ENCODE peak calls at places on chromosomes 2 and 18, in six cellular contexts. E is esophagus squamous epithelium, N is tibial nerve, J is DND-41, K is A549, C is colonic mucosa. G is an unnamed sample.

GRCh38 chr2:15260196-15260595 is 300.9 kb downstream of the NBAS start:
- DNase-seq in E (no peak), J (no peak), N (no peak), C (no peak), K (no peak), G (no peak)

GRCh38 chr2:69567157-69567908 is 76.2 kb downstream of the AAK1 start:
- DNase-seq in N (no peak), J (no peak), C (no peak), K (peak; percentile 18), E (no peak), G (no peak)

GRCh38 chr2:205721057-205721767 is 38.9 kb downstream of the NRP2 start:
- DNase-seq in C (no peak), E (no peak), J (no peak), N (no peak), K (no peak), G (no peak)

GRCh38 chr2:160993543-160994090 is 166.6 kb upstream of the TANK start:
- DNase-seq in N (no peak), C (no peak), E (no peak), J (no peak), K (no peak), G (peak; percentile 16)

GRCh38 chr2:130807659-130808385 is 28.9 kb upstream of the ARHGEF4 start:
- DNase-seq in C (peak; percentile 73), E (no peak), K (no peak), N (no peak), J (no peak), G (no peak)

GRCh38 chr2:95076705-95077520 is 44.7 kb downstream of the MRPS5 start:
- DNase-seq in C (peak; percentile 92), E (no peak), N (peak; percentile 76), K (peak; percentile 79), J (peak; percentile 93), G (peak; percentile 74)

GRCh38 chr2:202871161-202872141 is at the start of gene ICA1L:
- DNase-seq in E (no peak), K (peak; percentile 26), C (peak; percentile 59), N (peak; percentile 38), J (peak; percentile 64), G (peak; percentile 76)

GRCh38 chr2:241559489-241560180 is 1.1 kb downstream of the BOK start:
- DNase-seq in K (peak; percentile 33), N (no peak), C (peak; percentile 41), E (no peak), J (no peak), G (no peak)

GRCh38 chr2:151707857-151708256 is 26.4 kb downstream of the NEB start:
- DNase-seq in N (no peak), J (no peak), K (no peak), C (no peak), E (no peak), G (no peak)

GRCh38 chr2:120673571-120674061 is 62.1 kb upstream of the GLI2 start:
- DNase-seq in N (no peak), J (no peak), K (no peak), C (no peak), E (no peak), G (no peak)

GRCh38 chr2:4053769-4054493 is 350.6 kb downstream of the DCDC2C start:
- DNase-seq in C (no peak), E (no peak), K (no peak), N (peak; percentile 6), J (no peak), G (no peak)

GRCh38 chr2:17799301-17800126 is 16.7 kb upstream of the MSGN1 start:
- DNase-seq in N (no peak), K (no peak), C (no peak), J (no peak), E (no peak), G (no peak)

GRCh38 chr2:26989156-26989555 is 18.7 kb downstream of the MAPRE3 start:
- DNase-seq in E (no peak), N (no peak), K (no peak), J (no peak), C (no peak), G (no peak)

GRCh38 chr2:12998701-12999100 is 282.0 kb downstream of the TRIB2 start:
- DNase-seq in C (no peak), N (no peak), K (no peak), E (no peak), J (no peak), G (no peak)

GRCh38 chr2:112482309-112483046 is 522 bp downstream of the TTL start:
- DNase-seq in E (no peak), J (peak; percentile 54), N (no peak), C (peak; percentile 40), K (peak; percentile 64), G (peak; percentile 17)

GRCh38 chr2:216932806-216933579 is 73.1 kb upstream of the TNP1 start:
- DNase-seq in J (no peak), C (no peak), N (no peak), K (no peak), E (no peak), G (no peak)

GRCh38 chr18:33821503-33821902 is 243.5 kb downstream of the ASXL3 start:
- DNase-seq in E (no peak), C (no peak), N (no peak), J (no peak), K (no peak), G (no peak)

GRCh38 chr2:197090713-197091367 is 164.3 kb upstream of the PGAP1 start:
- DNase-seq in J (no peak), E (no peak), N (no peak), K (no peak), C (no peak), G (no peak)

GRCh38 chr2:140880573-140880972 is 1250.2 kb downstream of the LRP1B start:
- DNase-seq in N (no peak), E (no peak), C (no peak), K (no peak), J (no peak), G (no peak)

GRCh38 chr2:189570565-189570964 is 10.0 kb downstream of the SLC40A1 start:
- DNase-seq in J (no peak), C (no peak), K (no peak), E (no peak), N (no peak), G (no peak)

GRCh38 chr2:240644171-240644651 is 18.9 kb downstream of the GPR35 start:
- DNase-seq in N (no peak), J (no peak), C (no peak), E (no peak), K (no peak), G (no peak)

GRCh38 chr2:241129086-241129871 is 20.0 kb downstream of the PASK start:
- DNase-seq in C (no peak), N (no peak), E (no peak), J (no peak), K (no peak), G (no peak)

GRCh38 chr18:11689031-11689971 is at the start of gene GNAL:
- DNase-seq in J (no peak), E (no peak), K (peak; percentile 54), N (peak; percentile 69), C (peak; percentile 76), G (peak; percentile 75)

GRCh38 chr2:153043385-153043784 is 325.0 kb downstream of the ARL6IP6 start:
- DNase-seq in E (no peak), N (no peak), C (no peak), K (no peak), J (no peak), G (no peak)

GRCh38 chr2:135742307-135742838 is 718 bp downstream of the UBXN4 start:
- DNase-seq in K (peak; percentile 21), N (peak; percentile 32), E (no peak), J (peak; percentile 44), C (peak; percentile 43), G (peak; percentile 33)

DNA sequence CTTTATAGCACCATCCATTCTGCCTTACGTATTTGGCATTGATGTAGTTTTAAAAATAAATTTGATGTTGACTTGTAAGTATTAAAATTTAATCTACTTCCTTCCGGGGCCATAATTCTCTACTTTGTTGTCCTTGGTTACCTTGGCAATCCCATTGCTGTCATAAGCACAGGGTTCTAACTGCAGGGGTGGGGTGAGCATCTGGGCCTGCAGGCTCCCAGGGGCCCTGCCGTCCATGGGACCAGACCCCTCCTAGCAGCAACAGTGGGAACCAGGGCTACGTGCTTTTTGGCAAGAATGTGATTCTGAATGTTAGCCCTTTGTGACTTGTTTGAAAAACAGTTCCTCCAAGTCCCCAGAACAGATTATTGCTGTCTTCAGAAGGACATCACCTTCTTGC is 4.9 kb downstream of the ASAP2 start:
- DNase-seq in C (peak; percentile 61), J (no peak), E (no peak), K (no peak), N (no peak), G (no peak)
- H3K27ac ChIP-seq in C (peak overlapping the region; percentile 89), J (no peak overlapping the region), E (peak overlapping the region; percentile 53), K (no peak overlapping the region), N (peak overlapping the region; percentile 78), G (peak overlapping the region; percentile 83)

GRCh38 chr2:23947350-23947749 is 7.1 kb downstream of the UBXN2A start:
- DNase-seq in C (no peak), J (no peak), N (no peak), K (no peak), E (no peak), G (no peak)
- TF ChIP-seq CTCF in C (no peak), J (no peak), N (no peak), K (no peak), E (no peak), G (no peak)

DNA sequence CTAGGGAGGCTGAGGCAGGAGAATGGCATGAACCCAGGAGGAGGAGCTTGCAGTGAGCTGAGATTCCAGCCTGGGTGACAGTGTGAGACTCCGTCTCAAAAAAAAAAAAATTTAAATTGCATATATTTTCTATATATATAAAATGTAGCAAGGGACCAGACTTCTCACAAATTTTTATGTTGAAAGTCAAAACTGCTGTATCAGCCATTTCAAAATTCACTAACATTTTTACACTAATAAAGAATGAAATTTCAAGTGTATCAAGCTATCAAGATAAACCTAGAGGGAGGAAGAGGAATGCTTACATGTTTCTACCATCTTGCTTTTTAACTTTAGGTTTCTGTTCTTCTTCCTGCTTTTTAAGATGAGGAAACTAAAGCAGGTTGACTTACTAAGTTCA is 464.0 kb downstream of the KCNJ3 start:
- DNase-seq in C (no peak), N (no peak), K (no peak), E (no peak), J (no peak), G (no peak)
- H3K27ac ChIP-seq in C (no peak overlapping the region), N (no peak overlapping the region), K (no peak overlapping the region), E (no peak overlapping the region), J (no peak overlapping the region), G (no peak overlapping the region)

GRCh38 chr2:107936427-107937359 is 49.6 kb upstream of the SLC5A7 start:
- DNase-seq in J (peak; percentile 24), N (no peak), E (no peak), C (no peak), K (no peak), G (no peak)
- TF ChIP-seq CTCF in J (peak; percentile 74), N (peak; percentile 13), E (no peak), C (peak; percentile 29), K (peak; percentile 81), G (peak; percentile 42)

GRCh38 chr2:233443511-233444183 is 89.4 kb downstream of the DGKD start:
- DNase-seq in K (peak; percentile 88), E (no peak), J (peak; percentile 68), N (peak; percentile 70), C (peak; percentile 80), G (peak; percentile 84)
- H3K27ac ChIP-seq in K (peak overlapping the region; percentile 94), E (no peak overlapping the region), J (no peak overlapping the region), N (no peak overlapping the region), C (no peak overlapping the region), G (no peak overlapping the region)

G was measured in heart right ventricle.